ENCODE peak calls at places on chromosome 1, in four cellular contexts. I is GM12891, M is K562, W is H1. G is an unnamed sample.

GRCh38 chr1:116389705-116390104 is 16.7 kb downstream of the ATP1A1 start:
- DNase-seq in I (no peak), M (no peak), W (no peak), G (no peak)

GRCh38 chr1:177328251-177328650 is 157.5 kb downstream of the BRINP2 start:
- DNase-seq in I (no peak), M (no peak), W (no peak), G (no peak)

GRCh38 chr1:190277116-190277515 is 200.5 kb downstream of the BRINP3 start:
- DNase-seq in I (no peak), M (no peak), W (no peak), G (no peak)

GRCh38 chr1:15204931-15205330 is 42.1 kb upstream of the FHAD1 start:
- DNase-seq in I (no peak), M (no peak), W (no peak), G (no peak)

GRCh38 chr1:210292276-210292851 is 36.3 kb upstream of the HHAT start:
- DNase-seq in I (peak; percentile 51), M (peak; percentile 4), W (peak; percentile 89), G (peak; percentile 45)

GRCh38 chr1:205748398-205749093 is 1.4 kb downstream of the NUCKS1 start:
- DNase-seq in I (no peak), M (peak; percentile 76), W (no peak), G (no peak)

GRCh38 chr1:179187043-179187442 is 42.4 kb downstream of the ABL2 start:
- DNase-seq in I (no peak), M (no peak), W (no peak), G (no peak)

GRCh38 chr1:164991763-164992162 is 364.8 kb downstream of the LMX1A start:
- DNase-seq in I (no peak), M (no peak), W (no peak), G (no peak)

GRCh38 chr1:222347627-222348026 is 200.3 kb downstream of the HHIPL2 start:
- DNase-seq in I (no peak), M (no peak), W (no peak), G (no peak)

DNA sequence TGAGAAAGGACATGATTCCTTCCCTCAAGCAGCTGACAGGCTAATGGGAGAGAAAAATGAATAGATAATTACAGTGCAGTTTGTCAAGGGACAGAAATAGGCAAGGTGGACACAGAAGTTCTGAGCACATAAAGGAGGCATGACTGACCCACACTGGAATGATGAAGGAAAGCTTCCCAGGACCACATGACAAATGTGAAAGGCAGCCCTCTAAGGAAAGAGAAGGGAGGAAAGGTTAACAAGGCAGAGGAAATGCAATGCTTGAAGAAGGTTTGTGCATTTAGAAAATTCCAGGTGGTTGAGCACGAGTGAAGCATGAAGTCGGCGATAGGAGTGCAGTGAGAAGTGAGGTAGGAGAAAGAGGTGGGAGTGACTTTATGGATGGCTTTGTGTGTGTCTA is 37.4 kb downstream of the LAMC2 start:
- DNase-seq in I (no peak), M (no peak), W (no peak), G (no peak)
- TF ChIP-seq TAF1 in I (no peak), M (no peak), W (no peak), G (no peak)

GRCh38 chr1:2337081-2337480 is 54.3 kb downstream of the MORN1 start:
- DNase-seq in I (no peak), M (no peak), W (no peak), G (no peak)

GRCh38 chr1:2336499-2336898 is 54.9 kb downstream of the MORN1 start:
- DNase-seq in I (no peak), M (no peak), W (no peak), G (no peak)

GRCh38 chr1:2339206-2340085 is 51.9 kb downstream of the MORN1 start:
- DNase-seq in I (no peak), M (no peak), W (no peak), G (no peak)

GRCh38 chr1:2335721-2336475 is 55.5 kb downstream of the MORN1 start:
- DNase-seq in I (no peak), M (no peak), W (no peak), G (no peak)

GRCh38 chr1:2337501-2337900 is 53.9 kb downstream of the MORN1 start:
- DNase-seq in I (no peak), M (no peak), W (no peak), G (no peak)
- TF ChIP-seq POLR2A in I (no peak), M (no peak), W (no peak), G (no peak)

GRCh38 chr1:234310460-234310817 is 62.8 kb upstream of the COA6 start:
- DNase-seq in I (no peak), M (no peak), W (no peak), G (no peak)

GRCh38 chr1:234309243-234309597 is 64.0 kb upstream of the COA6 start:
- DNase-seq in I (no peak), M (no peak), W (no peak), G (no peak)

GRCh38 chr1:234313171-234313570 is 60.1 kb upstream of the COA6 start:
- DNase-seq in I (no peak), M (no peak), W (no peak), G (no peak)

GRCh38 chr1:234309598-234310459 is 63.4 kb upstream of the COA6 start:
- DNase-seq in I (peak; percentile 70), M (peak; percentile 80), W (peak; percentile 84), G (peak; percentile 55)

DNA sequence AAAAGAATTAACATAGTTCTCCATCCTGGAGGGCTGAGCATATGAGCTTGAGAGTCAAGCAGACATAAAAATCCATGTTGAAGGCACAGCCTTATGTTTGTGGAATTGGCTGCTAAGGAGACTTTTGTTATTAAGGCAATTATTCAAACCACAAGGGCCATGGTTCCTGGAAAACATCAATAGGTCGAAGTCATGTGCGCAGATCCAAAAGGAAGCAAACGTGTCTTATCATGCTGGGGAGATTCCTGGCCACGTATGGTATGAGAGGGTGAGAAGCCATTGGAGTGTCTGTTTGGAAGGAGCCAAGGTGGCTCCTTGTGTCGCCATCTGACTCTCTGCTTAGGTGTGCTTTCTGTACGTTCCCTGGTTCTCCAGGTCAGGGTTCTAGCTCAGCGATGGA is 61.8 kb upstream of the COA6 start:
- DNase-seq in I (no peak), M (no peak), W (no peak), G (no peak)
- TF ChIP-seq TAF1 in I (no peak), M (no peak), W (no peak), G (no peak)

GRCh38 chr1:12541274-12542137 is 76.5 kb downstream of the DHRS3 start:
- DNase-seq in I (no peak), M (peak; percentile 93), W (no peak), G (no peak)
- TF ChIP-seq POLR2A in I (no peak), M (no peak), W (no peak), G (no peak)

GRCh38 chr1:181036107-181036843 is 2.5 kb downstream of the MR1 start:
- DNase-seq in I (no peak), M (peak; percentile 41), W (no peak), G (no peak)

GRCh38 chr1:181038399-181038873 is 4.7 kb downstream of the MR1 start:
- DNase-seq in I (no peak), M (peak; percentile 88), W (peak; percentile 86), G (no peak)

GRCh38 chr1:181028241-181029014 is 5.4 kb upstream of the MR1 start:
- DNase-seq in I (no peak), M (no peak), W (no peak), G (no peak)

GRCh38 chr1:181033128-181033798 is 520 bp upstream of the MR1 start:
- DNase-seq in I (no peak), M (peak; percentile 72), W (no peak), G (no peak)

GRCh38 chr1:181033799-181034391 is at the start of gene MR1:
- DNase-seq in I (peak; percentile 58), M (peak; percentile 90), W (no peak), G (peak; percentile 50)
- TF ChIP-seq TAF1 in I (no peak), M (no peak), W (no peak), G (peak; percentile 37)